ENCODE peak calls at places on chromosomes 12 and 14, in four cellular contexts. One of them, this sample, is unnamed.

GRCh38 chr14:74932401-74932901 is 9.4 kb upstream of the RPS6KL1 start:
- DNase-seq in kidney glomerular epithelial cell: no peak
- DNase-seq in nucleus accumbens: no peak
- DNase-seq in NCI-H510A treated with DMSO at 0.1 percent for 48 hours: no peak
- DNase-seq in this sample: no peak

GRCh38 chr12:70069221-70069811 is 173.9 kb upstream of the CNOT2 start:
- DNase-seq in nucleus accumbens: no peak
- DNase-seq in NCI-H510A treated with DMSO at 0.1 percent for 48 hours: no peak
- DNase-seq in kidney glomerular epithelial cell: no peak
- DNase-seq in this sample: no peak

GRCh38 chr12:25249951-25250738 is 584 bp downstream of the KRAS start:
- DNase-seq in NCI-H510A treated with DMSO at 0.1 percent for 48 hours: peak; percentile 46
- DNase-seq in nucleus accumbens: peak; percentile 43
- DNase-seq in kidney glomerular epithelial cell: peak; percentile 33
- DNase-seq in this sample: peak; percentile 28

GRCh38 chr12:69985656-69986055 is 160.6 kb downstream of the MYRFL start:
- DNase-seq in nucleus accumbens: no peak
- DNase-seq in kidney glomerular epithelial cell: no peak
- DNase-seq in NCI-H510A treated with DMSO at 0.1 percent for 48 hours: no peak
- DNase-seq in this sample: no peak

GRCh38 chr12:12546314-12546772 is 16.3 kb downstream of the DUSP16 start:
- DNase-seq in kidney glomerular epithelial cell: no peak
- DNase-seq in NCI-H510A treated with DMSO at 0.1 percent for 48 hours: peak; percentile 52
- DNase-seq in nucleus accumbens: no peak
- DNase-seq in this sample: no peak

GRCh38 chr12:95611676-95612309 is 60.5 kb upstream of the USP44 start:
- DNase-seq in nucleus accumbens: no peak
- DNase-seq in kidney glomerular epithelial cell: no peak
- DNase-seq in NCI-H510A treated with DMSO at 0.1 percent for 48 hours: peak; percentile 44
- DNase-seq in this sample: no peak

GRCh38 chr12:6069452-6070093 is 54.9 kb downstream of the VWF start:
- DNase-seq in nucleus accumbens: no peak
- DNase-seq in kidney glomerular epithelial cell: peak; percentile 67
- DNase-seq in NCI-H510A treated with DMSO at 0.1 percent for 48 hours: no peak
- DNase-seq in this sample: no peak

GRCh38 chr14:22432348-22432976 is 156.6 kb downstream of the DAD1 start:
- DNase-seq in nucleus accumbens: peak; percentile 5
- DNase-seq in kidney glomerular epithelial cell: peak; percentile 98
- DNase-seq in NCI-H510A treated with DMSO at 0.1 percent for 48 hours: no peak
- DNase-seq in this sample: peak; percentile 18

GRCh38 chr12:21472197-21472596 is 29.2 kb downstream of the RECQL start:
- DNase-seq in NCI-H510A treated with DMSO at 0.1 percent for 48 hours: no peak
- DNase-seq in kidney glomerular epithelial cell: no peak
- DNase-seq in nucleus accumbens: no peak
- DNase-seq in this sample: no peak

GRCh38 chr12:54868690-54869089 is 14.4 kb downstream of the MUCL1 start:
- DNase-seq in nucleus accumbens: no peak
- DNase-seq in kidney glomerular epithelial cell: no peak
- DNase-seq in NCI-H510A treated with DMSO at 0.1 percent for 48 hours: no peak
- DNase-seq in this sample: no peak

GRCh38 chr12:122481861-122482260 is 18.9 kb downstream of the ZCCHC8 start:
- DNase-seq in kidney glomerular epithelial cell: no peak
- DNase-seq in NCI-H510A treated with DMSO at 0.1 percent for 48 hours: no peak
- DNase-seq in nucleus accumbens: no peak
- DNase-seq in this sample: no peak

GRCh38 chr14:77320238-77320935 is at the start of gene POMT2:
- DNase-seq in kidney glomerular epithelial cell: peak; percentile 58
- DNase-seq in nucleus accumbens: peak; percentile 87
- DNase-seq in NCI-H510A treated with DMSO at 0.1 percent for 48 hours: peak; percentile 78
- DNase-seq in this sample: peak; percentile 74

GRCh38 chr14:57486767-57487379 is 6.8 kb downstream of the CCDC198 start:
- DNase-seq in NCI-H510A treated with DMSO at 0.1 percent for 48 hours: peak; percentile 64
- DNase-seq in nucleus accumbens: no peak
- DNase-seq in kidney glomerular epithelial cell: peak; percentile 75
- DNase-seq in this sample: no peak

GRCh38 chr14:105742531-105742848 is 216.1 kb downstream of the TMEM121 start:
- DNase-seq in nucleus accumbens: no peak
- DNase-seq in kidney glomerular epithelial cell: no peak
- DNase-seq in NCI-H510A treated with DMSO at 0.1 percent for 48 hours: no peak
- DNase-seq in this sample: no peak

GRCh38 chr14:68621400-68622365 is 171.2 kb downstream of the ZFP36L1 start:
- DNase-seq in NCI-H510A treated with DMSO at 0.1 percent for 48 hours: no peak
- DNase-seq in kidney glomerular epithelial cell: no peak
- DNase-seq in nucleus accumbens: peak; percentile 33
- DNase-seq in this sample: no peak

GRCh38 chr12:2891240-2892053 is 756 bp downstream of the TULP3 start:
- DNase-seq in NCI-H510A treated with DMSO at 0.1 percent for 48 hours: no peak
- DNase-seq in kidney glomerular epithelial cell: peak; percentile 23
- DNase-seq in nucleus accumbens: peak; percentile 62
- DNase-seq in this sample: peak; percentile 33

GRCh38 chr12:115213118-115213517 is 529.1 kb upstream of the TBX3 start:
- DNase-seq in nucleus accumbens: no peak
- DNase-seq in NCI-H510A treated with DMSO at 0.1 percent for 48 hours: no peak
- DNase-seq in kidney glomerular epithelial cell: no peak
- DNase-seq in this sample: no peak

This sample was measured in frontal cortex.